ENCODE peak calls at places on chromosome 12, in ten cellular contexts. One of them, this sample, is unnamed.

GRCh38 chr12:122052285-122052684 is 26.3 kb upstream of the MLXIP start:
- DNase-seq in stimulated activated CD4-positive, alpha-beta T cell treated with anti-CD3 and anti-CD28 coated beads, Interleukin-2, amount 100 ng/mL, for 48 hours: no peak
- DNase-seq in heart left ventricle: no peak
- DNase-seq in HuH-7: no peak
- DNase-seq in neural progenitor cell: no peak
- DNase-seq in IMR-90: no peak
- DNase-seq in fibroblast of lung: peak; percentile 48
- DNase-seq in NCI-H774: no peak
- DNase-seq in activated naive CD4-positive, alpha-beta T cell: no peak
- DNase-seq in adrenal gland: no peak
- DNase-seq in this sample: no peak

GRCh38 chr12:6450091-6450868 is 1.6 kb upstream of the TAPBPL start:
- DNase-seq in IMR-90: no peak
- DNase-seq in adrenal gland: no peak
- DNase-seq in HuH-7: no peak
- DNase-seq in NCI-H774: no peak
- DNase-seq in stimulated activated CD4-positive, alpha-beta T cell treated with anti-CD3 and anti-CD28 coated beads, Interleukin-2, amount 100 ng/mL, for 48 hours: no peak
- DNase-seq in neural progenitor cell: peak; percentile 66
- DNase-seq in activated naive CD4-positive, alpha-beta T cell: no peak
- DNase-seq in fibroblast of lung: no peak
- DNase-seq in heart left ventricle: no peak
- DNase-seq in this sample: no peak

GRCh38 chr12:119949145-119949544 is 39.9 kb upstream of the BICDL1 start:
- DNase-seq in fibroblast of lung: no peak
- DNase-seq in adrenal gland: no peak
- DNase-seq in NCI-H774: peak; percentile 82
- DNase-seq in activated naive CD4-positive, alpha-beta T cell: no peak
- DNase-seq in neural progenitor cell: no peak
- DNase-seq in HuH-7: no peak
- DNase-seq in heart left ventricle: no peak
- DNase-seq in stimulated activated CD4-positive, alpha-beta T cell treated with anti-CD3 and anti-CD28 coated beads, Interleukin-2, amount 100 ng/mL, for 48 hours: no peak
- DNase-seq in IMR-90: no peak
- DNase-seq in this sample: no peak

GRCh38 chr12:8665729-8666128 is 3.1 kb upstream of the MFAP5 start:
- DNase-seq in stimulated activated CD4-positive, alpha-beta T cell treated with anti-CD3 and anti-CD28 coated beads, Interleukin-2, amount 100 ng/mL, for 48 hours: no peak
- DNase-seq in activated naive CD4-positive, alpha-beta T cell: no peak
- DNase-seq in neural progenitor cell: no peak
- DNase-seq in adrenal gland: no peak
- DNase-seq in fibroblast of lung: no peak
- DNase-seq in IMR-90: no peak
- DNase-seq in heart left ventricle: no peak
- DNase-seq in NCI-H774: no peak
- DNase-seq in HuH-7: no peak
- DNase-seq in this sample: no peak

GRCh38 chr12:65590318-65590717 is 234.0 kb upstream of the HMGA2 start:
- DNase-seq in neural progenitor cell: no peak
- DNase-seq in HuH-7: no peak
- DNase-seq in activated naive CD4-positive, alpha-beta T cell: no peak
- DNase-seq in stimulated activated CD4-positive, alpha-beta T cell treated with anti-CD3 and anti-CD28 coated beads, Interleukin-2, amount 100 ng/mL, for 48 hours: no peak
- DNase-seq in heart left ventricle: no peak
- DNase-seq in adrenal gland: no peak
- DNase-seq in NCI-H774: no peak
- DNase-seq in fibroblast of lung: no peak
- DNase-seq in IMR-90: no peak
- DNase-seq in this sample: no peak

GRCh38 chr12:4809449-4810218 is 89.4 kb downstream of the GALNT8 start:
- DNase-seq in neural progenitor cell: peak; percentile 66
- DNase-seq in heart left ventricle: no peak
- DNase-seq in HuH-7: no peak
- DNase-seq in IMR-90: no peak
- DNase-seq in stimulated activated CD4-positive, alpha-beta T cell treated with anti-CD3 and anti-CD28 coated beads, Interleukin-2, amount 100 ng/mL, for 48 hours: no peak
- DNase-seq in adrenal gland: no peak
- DNase-seq in NCI-H774: no peak
- DNase-seq in activated naive CD4-positive, alpha-beta T cell: no peak
- DNase-seq in fibroblast of lung: peak; percentile 26
- DNase-seq in this sample: no peak

GRCh38 chr12:131471271-131471905 is 239.5 kb upstream of the SFSWAP start:
- DNase-seq in adrenal gland: no peak
- DNase-seq in IMR-90: no peak
- DNase-seq in neural progenitor cell: peak; percentile 32
- DNase-seq in NCI-H774: no peak
- DNase-seq in activated naive CD4-positive, alpha-beta T cell: no peak
- DNase-seq in HuH-7: no peak
- DNase-seq in heart left ventricle: no peak
- DNase-seq in stimulated activated CD4-positive, alpha-beta T cell treated with anti-CD3 and anti-CD28 coated beads, Interleukin-2, amount 100 ng/mL, for 48 hours: no peak
- DNase-seq in fibroblast of lung: no peak
- DNase-seq in this sample: no peak

GRCh38 chr12:120118710-120119097 is 2.2 kb upstream of the RAB35 start:
- DNase-seq in stimulated activated CD4-positive, alpha-beta T cell treated with anti-CD3 and anti-CD28 coated beads, Interleukin-2, amount 100 ng/mL, for 48 hours: no peak
- DNase-seq in IMR-90: peak; percentile 43
- DNase-seq in fibroblast of lung: peak; percentile 20
- DNase-seq in neural progenitor cell: no peak
- DNase-seq in NCI-H774: no peak
- DNase-seq in adrenal gland: no peak
- DNase-seq in heart left ventricle: no peak
- DNase-seq in HuH-7: no peak
- DNase-seq in activated naive CD4-positive, alpha-beta T cell: no peak
- DNase-seq in this sample: no peak

GRCh38 chr12:89920866-89921265 is 212.2 kb upstream of the ATP2B1 start:
- DNase-seq in stimulated activated CD4-positive, alpha-beta T cell treated with anti-CD3 and anti-CD28 coated beads, Interleukin-2, amount 100 ng/mL, for 48 hours: no peak
- DNase-seq in adrenal gland: no peak
- DNase-seq in fibroblast of lung: no peak
- DNase-seq in IMR-90: peak; percentile 14
- DNase-seq in heart left ventricle: no peak
- DNase-seq in HuH-7: no peak
- DNase-seq in activated naive CD4-positive, alpha-beta T cell: no peak
- DNase-seq in neural progenitor cell: no peak
- DNase-seq in NCI-H774: no peak
- DNase-seq in this sample: no peak

GRCh38 chr12:76144253-76144564 is 59.7 kb upstream of the NAP1L1 start:
- DNase-seq in fibroblast of lung: peak; percentile 38
- DNase-seq in stimulated activated CD4-positive, alpha-beta T cell treated with anti-CD3 and anti-CD28 coated beads, Interleukin-2, amount 100 ng/mL, for 48 hours: no peak
- DNase-seq in heart left ventricle: no peak
- DNase-seq in HuH-7: no peak
- DNase-seq in adrenal gland: no peak
- DNase-seq in activated naive CD4-positive, alpha-beta T cell: no peak
- DNase-seq in IMR-90: peak; percentile 36
- DNase-seq in neural progenitor cell: no peak
- DNase-seq in NCI-H774: peak; percentile 33
- DNase-seq in this sample: peak; percentile 29

This sample was measured in MG63.